ENCODE peak calls at places on chromosomes 2 and 18, in nine cellular contexts. One of them, this sample, is unnamed.

GRCh38 chr2:110182449-110182848 is 22.4 kb downstream of the NPHP1 start:
- DNase-seq in pancreas: no peak
- DNase-seq in A549: no peak
- DNase-seq in OCI-LY7: no peak
- DNase-seq in RWPE1: no peak
- DNase-seq in substantia nigra: no peak
- DNase-seq in heart left ventricle: no peak
- DNase-seq in Peyer's patch: no peak
- DNase-seq in astrocyte: no peak
- DNase-seq in this sample: no peak

GRCh38 chr2:211756266-211756665 is 782.3 kb downstream of the ERBB4 start:
- DNase-seq in pancreas: no peak
- DNase-seq in A549: no peak
- DNase-seq in OCI-LY7: no peak
- DNase-seq in RWPE1: no peak
- DNase-seq in substantia nigra: no peak
- DNase-seq in heart left ventricle: no peak
- DNase-seq in Peyer's patch: no peak
- DNase-seq in astrocyte: no peak
- DNase-seq in this sample: peak

GRCh38 chr18:63828120-63828519 is 52.9 kb downstream of the SERPINB7 start:
- DNase-seq in pancreas: no peak
- DNase-seq in A549: no peak
- DNase-seq in OCI-LY7: no peak
- DNase-seq in RWPE1: no peak
- DNase-seq in substantia nigra: no peak
- DNase-seq in heart left ventricle: no peak
- DNase-seq in Peyer's patch: no peak
- DNase-seq in astrocyte: no peak
- DNase-seq in this sample: no peak

GRCh38 chr18:23746851-23747250 is 57.6 kb downstream of the LAMA3 start:
- DNase-seq in pancreas: no peak
- DNase-seq in A549: no peak
- DNase-seq in OCI-LY7: no peak
- DNase-seq in RWPE1: no peak
- DNase-seq in substantia nigra: no peak
- DNase-seq in heart left ventricle: no peak
- DNase-seq in Peyer's patch: no peak
- DNase-seq in astrocyte: no peak
- DNase-seq in this sample: no peak

GRCh38 chr2:23651187-23651983 is 266.4 kb downstream of the KLHL29 start:
- DNase-seq in pancreas: no peak
- DNase-seq in A549: peak
- DNase-seq in OCI-LY7: no peak
- DNase-seq in RWPE1: peak
- DNase-seq in substantia nigra: no peak
- DNase-seq in heart left ventricle: no peak
- DNase-seq in Peyer's patch: no peak
- DNase-seq in astrocyte: peak
- DNase-seq in this sample: peak

GRCh38 chr2:187577310-187577709 is 23.1 kb upstream of the TFPI start:
- DNase-seq in pancreas: no peak
- DNase-seq in A549: peak
- DNase-seq in OCI-LY7: no peak
- DNase-seq in RWPE1: no peak
- DNase-seq in substantia nigra: no peak
- DNase-seq in heart left ventricle: no peak
- DNase-seq in Peyer's patch: no peak
- DNase-seq in astrocyte: no peak
- DNase-seq in this sample: no peak

GRCh38 chr2:109594246-109594900 is 19.4 kb downstream of the SEPTIN10 start:
- DNase-seq in pancreas: no peak
- DNase-seq in A549: no peak
- DNase-seq in OCI-LY7: no peak
- DNase-seq in RWPE1: peak
- DNase-seq in substantia nigra: no peak
- DNase-seq in heart left ventricle: no peak
- DNase-seq in Peyer's patch: no peak
- DNase-seq in astrocyte: no peak
- DNase-seq in this sample: no peak

GRCh38 chr18:8142131-8142711 is 467.0 kb upstream of the RAB12 start:
- DNase-seq in pancreas: no peak
- DNase-seq in A549: no peak
- DNase-seq in OCI-LY7: no peak
- DNase-seq in RWPE1: no peak
- DNase-seq in substantia nigra: no peak
- DNase-seq in heart left ventricle: no peak
- DNase-seq in Peyer's patch: no peak
- DNase-seq in astrocyte: peak
- DNase-seq in this sample: peak

GRCh38 chr2:156309922-156310321 is 22.6 kb downstream of the NR4A2 start:
- DNase-seq in pancreas: no peak
- DNase-seq in A549: no peak
- DNase-seq in OCI-LY7: no peak
- DNase-seq in RWPE1: no peak
- DNase-seq in substantia nigra: no peak
- DNase-seq in heart left ventricle: no peak
- DNase-seq in Peyer's patch: no peak
- DNase-seq in astrocyte: no peak
- DNase-seq in this sample: no peak

GRCh38 chr18:23183356-23184150 is 48.3 kb downstream of the CABLES1 start:
- DNase-seq in pancreas: no peak
- DNase-seq in A549: no peak
- DNase-seq in OCI-LY7: no peak
- DNase-seq in RWPE1: no peak
- DNase-seq in substantia nigra: no peak
- DNase-seq in heart left ventricle: no peak
- DNase-seq in Peyer's patch: no peak
- DNase-seq in astrocyte: peak
- DNase-seq in this sample: peak

GRCh38 chr2:230582851-230583283 is 129.8 kb upstream of the CAB39 start:
- DNase-seq in pancreas: no peak
- DNase-seq in A549: no peak
- DNase-seq in OCI-LY7: no peak
- DNase-seq in RWPE1: no peak
- DNase-seq in substantia nigra: no peak
- DNase-seq in heart left ventricle: no peak
- DNase-seq in Peyer's patch: no peak
- DNase-seq in astrocyte: peak
- DNase-seq in this sample: no peak

DNA sequence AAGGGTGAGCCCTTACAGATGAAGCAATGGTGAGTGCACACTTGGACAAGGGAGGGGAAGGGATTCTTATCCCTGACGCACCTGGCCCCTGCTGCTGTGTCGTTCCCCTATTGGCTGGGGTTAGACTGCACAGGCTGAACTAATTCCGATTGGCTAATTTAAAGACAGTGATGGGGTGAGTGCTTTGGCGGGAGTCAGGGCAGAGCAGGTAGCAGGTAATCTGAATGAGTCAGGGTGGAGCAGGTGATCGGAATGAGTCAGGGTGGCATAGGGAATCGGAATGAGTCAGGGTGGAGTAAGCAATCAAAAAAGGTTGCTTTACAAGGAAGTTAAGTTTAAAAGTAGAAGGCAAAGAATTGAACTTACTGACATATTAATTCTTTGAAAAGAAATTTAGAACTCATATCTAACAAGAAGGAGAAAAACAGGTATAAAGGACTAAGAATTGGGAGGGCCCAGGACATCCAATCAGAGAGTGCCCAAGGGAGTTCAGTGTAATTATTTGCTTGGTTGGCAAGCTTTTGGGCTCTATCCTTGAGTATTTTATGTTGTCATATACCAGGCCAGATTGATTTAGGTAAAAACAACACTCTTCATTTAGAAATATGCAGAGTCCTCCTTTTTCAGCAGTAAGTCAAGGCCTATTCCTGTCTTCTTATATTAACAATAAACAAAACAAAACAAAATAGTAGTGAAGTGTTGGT is 52.3 kb upstream of the RALBP1 start:
- DNase-seq in pancreas: no peak
- DNase-seq in A549: no peak
- DNase-seq in OCI-LY7: no peak
- DNase-seq in RWPE1: peak
- DNase-seq in substantia nigra: no peak
- DNase-seq in heart left ventricle: no peak
- DNase-seq in Peyer's patch: no peak
- DNase-seq in astrocyte: no peak
- DNase-seq in this sample: no peak
- H3K27ac ChIP-seq in pancreas: no peak
- H3K27ac ChIP-seq in A549: no peak
- H3K27ac ChIP-seq in OCI-LY7: no peak
- H3K27ac ChIP-seq in RWPE1: no peak
- H3K27ac ChIP-seq in substantia nigra: no peak
- H3K27ac ChIP-seq in heart left ventricle: no peak
- H3K27ac ChIP-seq in Peyer's patch: no peak
- H3K27ac ChIP-seq in astrocyte: no peak
- H3K27ac ChIP-seq in this sample: no peak

GRCh38 chr2:105770162-105770561 is 25.4 kb downstream of the NCK2 start:
- DNase-seq in pancreas: no peak
- DNase-seq in A549: no peak
- DNase-seq in OCI-LY7: no peak
- DNase-seq in RWPE1: no peak
- DNase-seq in substantia nigra: no peak
- DNase-seq in heart left ventricle: no peak
- DNase-seq in Peyer's patch: no peak
- DNase-seq in astrocyte: no peak
- DNase-seq in this sample: no peak
- H3K27ac ChIP-seq in pancreas: no peak
- H3K27ac ChIP-seq in A549: no peak
- H3K27ac ChIP-seq in OCI-LY7: no peak
- H3K27ac ChIP-seq in RWPE1: no peak
- H3K27ac ChIP-seq in substantia nigra: no peak
- H3K27ac ChIP-seq in heart left ventricle: no peak
- H3K27ac ChIP-seq in Peyer's patch: no peak
- H3K27ac ChIP-seq in astrocyte: no peak
- H3K27ac ChIP-seq in this sample: no peak

GRCh38 chr2:75667884-75668283 is 21.3 kb downstream of the MRPL19 start:
- DNase-seq in pancreas: no peak
- DNase-seq in A549: no peak
- DNase-seq in OCI-LY7: no peak
- DNase-seq in RWPE1: no peak
- DNase-seq in substantia nigra: no peak
- DNase-seq in heart left ventricle: no peak
- DNase-seq in Peyer's patch: no peak
- DNase-seq in astrocyte: no peak
- DNase-seq in this sample: no peak
- H3K27ac ChIP-seq in pancreas: no peak
- H3K27ac ChIP-seq in A549: no peak
- H3K27ac ChIP-seq in OCI-LY7: no peak
- H3K27ac ChIP-seq in RWPE1: no peak
- H3K27ac ChIP-seq in substantia nigra: no peak
- H3K27ac ChIP-seq in heart left ventricle: no peak
- H3K27ac ChIP-seq in Peyer's patch: no peak
- H3K27ac ChIP-seq in astrocyte: no peak
- H3K27ac ChIP-seq in this sample: no peak

GRCh38 chr2:207835805-207836204 is 66.1 kb upstream of the FZD5 start:
- DNase-seq in pancreas: no peak
- DNase-seq in A549: no peak
- DNase-seq in OCI-LY7: no peak
- DNase-seq in RWPE1: no peak
- DNase-seq in substantia nigra: no peak
- DNase-seq in heart left ventricle: no peak
- DNase-seq in Peyer's patch: no peak
- DNase-seq in astrocyte: no peak
- DNase-seq in this sample: no peak

GRCh38 chr2:207830778-207831549 is 61.3 kb upstream of the FZD5 start:
- DNase-seq in pancreas: no peak
- DNase-seq in A549: no peak
- DNase-seq in OCI-LY7: no peak
- DNase-seq in RWPE1: no peak
- DNase-seq in substantia nigra: no peak
- DNase-seq in heart left ventricle: no peak
- DNase-seq in Peyer's patch: no peak
- DNase-seq in astrocyte: no peak
- DNase-seq in this sample: no peak

GRCh38 chr2:207828361-207829057 is 58.8 kb upstream of the FZD5 start:
- DNase-seq in pancreas: peak
- DNase-seq in A549: no peak
- DNase-seq in OCI-LY7: no peak
- DNase-seq in RWPE1: peak
- DNase-seq in substantia nigra: no peak
- DNase-seq in heart left ventricle: no peak
- DNase-seq in Peyer's patch: no peak
- DNase-seq in astrocyte: no peak
- DNase-seq in this sample: no peak

GRCh38 chr2:207833265-207833751 is 63.6 kb upstream of the FZD5 start:
- DNase-seq in pancreas: no peak
- DNase-seq in A549: no peak
- DNase-seq in OCI-LY7: no peak
- DNase-seq in RWPE1: no peak
- DNase-seq in substantia nigra: no peak
- DNase-seq in heart left ventricle: no peak
- DNase-seq in Peyer's patch: no peak
- DNase-seq in astrocyte: no peak
- DNase-seq in this sample: peak

GRCh38 chr2:207831569-207832248 is 62.0 kb upstream of the FZD5 start:
- DNase-seq in pancreas: no peak
- DNase-seq in A549: no peak
- DNase-seq in OCI-LY7: no peak
- DNase-seq in RWPE1: no peak
- DNase-seq in substantia nigra: no peak
- DNase-seq in heart left ventricle: no peak
- DNase-seq in Peyer's patch: no peak
- DNase-seq in astrocyte: no peak
- DNase-seq in this sample: no peak
- H3K27ac ChIP-seq in pancreas: no peak
- H3K27ac ChIP-seq in A549: no peak
- H3K27ac ChIP-seq in OCI-LY7: no peak
- H3K27ac ChIP-seq in RWPE1: no peak
- H3K27ac ChIP-seq in substantia nigra: no peak
- H3K27ac ChIP-seq in heart left ventricle: no peak
- H3K27ac ChIP-seq in Peyer's patch: no peak
- H3K27ac ChIP-seq in astrocyte: no peak
- H3K27ac ChIP-seq in this sample: no peak

GRCh38 chr2:204451766-204452165 is 93.5 kb upstream of the PARD3B start:
- DNase-seq in pancreas: no peak
- DNase-seq in A549: no peak
- DNase-seq in OCI-LY7: no peak
- DNase-seq in RWPE1: no peak
- DNase-seq in substantia nigra: no peak
- DNase-seq in heart left ventricle: no peak
- DNase-seq in Peyer's patch: no peak
- DNase-seq in astrocyte: no peak
- DNase-seq in this sample: peak

GRCh38 chr2:204452464-204453023 is 92.7 kb upstream of the PARD3B start:
- DNase-seq in pancreas: peak
- DNase-seq in A549: peak
- DNase-seq in OCI-LY7: no peak
- DNase-seq in RWPE1: peak
- DNase-seq in substantia nigra: no peak
- DNase-seq in heart left ventricle: peak
- DNase-seq in Peyer's patch: no peak
- DNase-seq in astrocyte: peak
- DNase-seq in this sample: peak

GRCh38 chr2:204454672-204455380 is 90.4 kb upstream of the PARD3B start:
- DNase-seq in pancreas: no peak
- DNase-seq in A549: no peak
- DNase-seq in OCI-LY7: no peak
- DNase-seq in RWPE1: no peak
- DNase-seq in substantia nigra: no peak
- DNase-seq in heart left ventricle: no peak
- DNase-seq in Peyer's patch: no peak
- DNase-seq in astrocyte: no peak
- DNase-seq in this sample: no peak

GRCh38 chr2:204453730-204454167 is 91.5 kb upstream of the PARD3B start:
- DNase-seq in pancreas: peak
- DNase-seq in A549: peak
- DNase-seq in OCI-LY7: no peak
- DNase-seq in RWPE1: no peak
- DNase-seq in substantia nigra: no peak
- DNase-seq in heart left ventricle: peak
- DNase-seq in Peyer's patch: no peak
- DNase-seq in astrocyte: no peak
- DNase-seq in this sample: peak
- H3K27ac ChIP-seq in pancreas: no peak
- H3K27ac ChIP-seq in A549: peak
- H3K27ac ChIP-seq in OCI-LY7: no peak
- H3K27ac ChIP-seq in RWPE1: peak
- H3K27ac ChIP-seq in substantia nigra: no peak
- H3K27ac ChIP-seq in heart left ventricle: peak
- H3K27ac ChIP-seq in Peyer's patch: no peak
- H3K27ac ChIP-seq in astrocyte: peak
- H3K27ac ChIP-seq in this sample: no peak